ENCODE peak calls at places on chromosomes 13 and 19, in seven cellular contexts. P is IMR-90, E is psoas muscle, F is ascending aorta, V is tibial nerve, R is lower lobe of right lung, H is Karpas-422. B is an unnamed sample. For H3K4me1, the result is how much of the 10 kb centered on the place peaks cover.

GRCh38 chr13:44759723-44760360 is 183.7 kb upstream of the TSC22D1 start:
- DNase-seq in E (peak), V (no peak), H (no peak), R (peak), P (peak), F (no peak), B (no peak)

GRCh38 chr13:85241045-85241444 is 558.2 kb downstream of the SLITRK6 start:
- DNase-seq in H (no peak), P (peak), V (no peak), E (no peak), F (no peak), R (no peak), B (no peak)

GRCh38 chr13:35378939-35379338 is 97.5 kb downstream of the MAB21L1 start:
- DNase-seq in V (no peak), P (peak), R (no peak), E (no peak), H (no peak), F (no peak), B (no peak)

GRCh38 chr13:38045278-38046048 is 175.9 kb upstream of the TRPC4 start:
- DNase-seq in P (peak), F (no peak), V (no peak), E (no peak), R (no peak), H (peak), B (no peak)

GRCh38 chr13:109402976-109403375 is 383.4 kb downstream of the IRS2 start:
- DNase-seq in H (no peak), E (no peak), F (no peak), P (no peak), R (no peak), V (no peak), B (no peak)

GRCh38 chr19:5628470-5628869 is 5.6 kb downstream of the SAFB start:
- DNase-seq in E (no peak), P (peak), F (no peak), V (no peak), H (no peak), R (no peak), B (no peak)

GRCh38 chr19:29547981-29548380 is 22.2 kb downstream of the VSTM2B start:
- DNase-seq in V (no peak), F (no peak), H (no peak), E (no peak), R (no peak), P (no peak), B (no peak)

GRCh38 chr13:32955881-32956594 is 60.2 kb upstream of the KL start:
- DNase-seq in E (no peak), V (no peak), R (no peak), F (no peak), H (no peak), P (no peak), B (no peak)

GRCh38 chr13:97274782-97275252 is 52.7 kb downstream of the MBNL2 start:
- DNase-seq in H (no peak), F (no peak), P (peak), R (no peak), E (no peak), V (no peak), B (no peak)

GRCh38 chr19:3403489-3404323 is 37.3 kb downstream of the NFIC start:
- DNase-seq in P (peak), V (peak), F (peak), E (peak), H (no peak), R (peak), B (no peak)

GRCh38 chr19:42324655-42325307 is 654 bp upstream of the MEGF8 start:
- DNase-seq in E (no peak), F (no peak), V (no peak), H (no peak), P (no peak), R (no peak), B (no peak)

GRCh38 chr13:25963681-25964080 is 88.1 kb downstream of the SHISA2 start:
- DNase-seq in V (no peak), F (no peak), E (no peak), R (no peak), P (no peak), H (no peak), B (no peak)

GRCh38 chr19:33702606-33703437 is 81.1 kb downstream of the CHST8 start:
- DNase-seq in R (no peak), P (no peak), E (no peak), F (no peak), H (no peak), V (no peak), B (no peak)

GRCh38 chr13:112202266-112202665 is 135.3 kb downstream of the SOX1 start:
- DNase-seq in H (no peak), R (no peak), P (no peak), E (no peak), V (no peak), F (no peak), B (no peak)

GRCh38 chr19:5828661-5829566 is 10.6 kb downstream of the FUT6 start:
- DNase-seq in P (no peak), H (no peak), F (no peak), V (no peak), E (no peak), R (no peak), B (no peak)

GRCh38 chr19:39166571-39167391 is 30.0 kb upstream of the NCCRP1 start:
- DNase-seq in F (no peak), R (peak), V (peak), P (no peak), E (no peak), H (no peak), B (no peak)

GRCh38 chr19:5983367-5983955 is 5.5 kb upstream of the RANBP3 start:
- DNase-seq in R (no peak), P (no peak), H (no peak), F (no peak), E (no peak), V (no peak), B (no peak)

DNA sequence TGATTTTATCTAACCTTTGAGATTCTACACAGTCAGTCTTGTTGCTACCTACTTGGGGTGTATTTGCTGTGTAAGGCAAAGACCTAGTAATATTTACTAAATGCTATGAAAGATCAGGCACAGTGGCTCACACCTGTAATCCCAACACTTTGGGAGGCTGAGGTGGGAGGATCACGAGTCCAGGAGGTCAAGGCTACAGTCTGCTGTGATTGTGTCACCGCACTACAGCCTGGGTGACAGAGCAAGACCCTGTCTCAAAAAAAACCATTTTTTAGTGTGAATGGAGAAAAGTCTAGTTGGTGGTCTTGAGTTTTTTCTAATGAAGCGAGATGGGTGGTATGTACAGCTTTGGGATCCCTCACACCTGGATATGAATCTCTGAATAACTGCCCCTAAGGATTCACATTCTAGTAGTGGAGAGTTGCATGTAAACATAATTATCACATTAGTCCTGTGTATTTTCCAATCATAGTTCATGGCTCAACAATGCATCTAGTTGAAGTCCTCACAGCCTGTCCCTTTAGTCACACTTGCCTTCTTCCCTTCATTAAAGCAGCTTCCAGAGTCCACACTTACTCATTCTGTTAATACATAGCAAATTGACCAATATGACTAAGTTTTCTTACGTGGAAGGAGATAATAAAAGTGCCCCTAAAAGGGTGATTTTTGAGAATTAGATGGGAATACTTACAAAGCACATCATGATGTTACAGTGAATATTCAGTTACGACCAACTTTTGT is 7.4 kb downstream of the RPL21 start:
- DNase-seq in P (no peak), R (no peak), F (no peak), E (no peak), H (no peak), V (no peak), B (no peak)
- H3K4me1 ChIP-seq in P (under half), R (under half), F (under half), E (under half), H (under half), V (under half), B (under half)

GRCh38 chr19:7257148-7258041 is 36.8 kb downstream of the INSR start:
- DNase-seq in H (no peak), R (no peak), V (no peak), F (no peak), E (no peak), P (peak), B (no peak)

GRCh38 chr19:7258042-7258839 is 36.0 kb downstream of the INSR start:
- DNase-seq in H (no peak), F (no peak), E (no peak), P (no peak), R (no peak), V (no peak), B (no peak)

GRCh38 chr19:7254590-7254989 is 39.6 kb downstream of the INSR start:
- DNase-seq in F (no peak), H (no peak), R (no peak), P (no peak), V (no peak), E (no peak), B (no peak)

GRCh38 chr19:7255119-7255518 is 39.1 kb downstream of the INSR start:
- DNase-seq in F (no peak), R (no peak), V (no peak), E (no peak), H (no peak), P (no peak), B (no peak)

DNA sequence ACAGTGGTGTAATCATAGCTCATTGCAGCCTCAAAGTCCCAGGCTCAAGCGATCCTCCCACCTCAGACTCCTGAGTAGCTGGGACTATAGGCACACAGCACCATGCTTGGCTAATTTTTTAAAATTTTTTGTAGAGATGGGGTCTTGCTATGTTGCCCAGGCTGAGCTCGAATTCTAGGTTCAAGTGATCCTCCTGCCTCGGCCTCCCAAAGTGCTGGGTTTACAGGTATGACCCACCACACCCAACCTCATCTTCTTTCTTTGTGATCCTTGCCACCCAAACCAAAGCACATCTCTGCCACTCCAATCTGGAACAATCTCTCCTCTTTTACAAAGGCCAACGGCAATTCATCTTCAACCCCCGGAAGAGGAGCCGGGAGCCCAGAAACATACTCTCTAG is 38.6 kb downstream of the INSR start:
- DNase-seq in R (no peak), F (no peak), V (no peak), E (no peak), H (no peak), P (no peak), B (no peak)
- H3K27ac ChIP-seq in R (no peak), F (no peak), V (no peak), E (no peak), H (no peak), P (no peak), B (no peak)

GRCh38 chr19:11165486-11166030 is 10.0 kb upstream of the SPC24 start:
- DNase-seq in R (no peak), P (no peak), H (no peak), V (no peak), E (no peak), F (no peak), B (no peak)

GRCh38 chr19:11166281-11167142 is 10.9 kb upstream of the SPC24 start:
- DNase-seq in V (peak), H (no peak), R (no peak), E (peak), P (no peak), F (no peak), B (no peak)

GRCh38 chr19:11164879-11165406 is 9.4 kb upstream of the SPC24 start:
- DNase-seq in F (peak), P (peak), V (peak), R (peak), H (no peak), E (peak), B (no peak)

GRCh38 chr19:11160119-11160768 is 4.7 kb upstream of the SPC24 start:
- DNase-seq in F (no peak), E (no peak), V (no peak), R (no peak), P (peak), H (no peak), B (no peak)

GRCh38 chr19:11164278-11164677 is 8.7 kb upstream of the SPC24 start:
- DNase-seq in E (no peak), V (no peak), P (no peak), F (no peak), R (no peak), H (no peak), B (no peak)
- H3K4me1 ChIP-seq in E (under half), V (under half), P (under half), F (half or more), R (under half), H (under half), B (under half)

GRCh38 chr19:48968813-48969218 is 3.7 kb downstream of the FTL start:
- DNase-seq in E (no peak), P (no peak), R (no peak), V (no peak), F (no peak), H (peak), B (no peak)
- H3K27ac ChIP-seq in E (peak), P (no peak), R (peak), V (no peak), F (peak), H (no peak), B (no peak)

GRCh38 chr19:44757735-44758505 is 9.4 kb downstream of the BCL3 start:
- DNase-seq in R (peak), P (peak), E (peak), V (peak), F (no peak), H (no peak), B (no peak)

GRCh38 chr19:44759083-44759804 is 10.7 kb downstream of the BCL3 start:
- DNase-seq in R (no peak), H (no peak), E (no peak), F (no peak), P (no peak), V (no peak), B (no peak)

GRCh38 chr19:44757057-44757734 is 8.7 kb downstream of the BCL3 start:
- DNase-seq in H (no peak), F (no peak), V (peak), R (no peak), E (peak), P (peak), B (no peak)

GRCh38 chr19:44756089-44756562 is 7.6 kb downstream of the BCL3 start:
- DNase-seq in E (no peak), H (no peak), F (no peak), V (no peak), R (no peak), P (no peak), B (no peak)

DNA sequence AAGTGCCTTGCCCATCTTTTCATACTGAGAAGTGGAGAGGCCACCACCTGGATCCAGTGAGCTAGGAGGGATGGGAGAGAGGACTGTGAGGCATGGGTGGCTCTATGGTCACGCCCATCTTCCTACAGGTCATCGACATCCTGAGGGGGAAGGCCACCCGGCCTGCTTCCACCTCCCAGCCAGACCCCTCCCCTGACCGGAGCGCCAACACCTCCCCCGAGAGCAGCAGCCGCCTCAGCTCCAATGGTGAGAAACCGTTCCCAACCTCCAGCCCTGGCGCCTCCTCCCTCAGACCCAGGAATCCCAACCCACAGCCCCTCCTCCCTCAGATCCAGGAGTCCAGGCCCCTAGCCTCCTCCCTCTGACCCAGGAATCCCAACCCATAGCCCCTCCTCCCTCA is 10.1 kb downstream of the BCL3 start:
- DNase-seq in V (no peak), F (no peak), E (no peak), R (no peak), P (no peak), H (no peak), B (no peak)
- H3K4me1 ChIP-seq in V (under half), F (under half), E (under half), R (under half), P (under half), H (under half), B (under half)

GRCh38 chr13:30796833-30797601 is 61.7 kb downstream of the ALOX5AP start:
- DNase-seq in V (no peak), F (no peak), R (no peak), E (no peak), P (peak), H (no peak), B (no peak)
- H3K27ac ChIP-seq in V (no peak), F (no peak), R (no peak), E (no peak), P (peak), H (no peak), B (no peak)

B was measured in CD4-positive, CD25-positive, alpha-beta regulatory T cell.